ENCODE peak calls at places on chromosomes 13 and 19, in ten cellular contexts. T is activated CD8-positive, alpha-beta memory T cell treated with anti-CD3 and anti-CD28 coated beads for 1 hour; D is nephron progenitor cell; P is stimulated activated naive CD4-positive, alpha-beta T cell treated with Interleukin-2 at 50 U/mL for 16 hours; X is neural progenitor cell; U is GOT3; Y is mucosa of gallbladder; Z is Daoy; O is NCI-H1105 treated with DMSO at 0.1 percent for 48 hours; E is tibial nerve. L is an unnamed sample.

GRCh38 chr19:23505738-23506137 is 110.5 kb upstream of the ZNF91 start:
- DNase-seq in Z (no peak), D (no peak), X (no peak), O (no peak), Y (no peak), P (no peak), T (no peak), U (no peak), E (no peak), L (no peak)

GRCh38 chr13:41610426-41610825 is 153.1 kb downstream of the RGCC start:
- DNase-seq in X (no peak), D (no peak), E (no peak), P (no peak), U (no peak), T (no peak), Y (no peak), O (peak), Z (peak), L (no peak)

GRCh38 chr13:76937416-76937815 is 10.9 kb upstream of the ACOD1 start:
- DNase-seq in D (no peak), Y (no peak), E (no peak), T (no peak), X (no peak), O (no peak), Z (peak), P (no peak), U (no peak), L (no peak)

GRCh38 chr13:113151745-113152707 is 6.4 kb upstream of the PROZ start:
- DNase-seq in E (no peak), O (no peak), Y (no peak), T (no peak), X (no peak), P (no peak), Z (peak), D (no peak), U (no peak), L (no peak)

GRCh38 chr13:49399801-49400472 is 43.9 kb downstream of the CAB39L start:
- DNase-seq in U (no peak), X (no peak), P (no peak), Y (no peak), E (no peak), D (no peak), Z (no peak), O (no peak), T (no peak), L (no peak)

GRCh38 chr19:37995346-37995745 is 88.3 kb downstream of the SIPA1L3 start:
- DNase-seq in P (no peak), Y (no peak), E (no peak), U (no peak), Z (no peak), T (no peak), D (no peak), X (no peak), O (no peak), L (no peak)

GRCh38 chr13:86689901-86690300 is 890.7 kb upstream of the SLITRK6 start:
- DNase-seq in O (no peak), E (no peak), T (no peak), Z (no peak), D (no peak), X (no peak), Y (no peak), U (no peak), P (no peak), L (no peak)

GRCh38 chr13:56752630-56753029 is 388.1 kb upstream of the PRR20A start:
- DNase-seq in Y (no peak), X (peak), O (no peak), E (no peak), T (no peak), D (no peak), P (no peak), U (no peak), Z (no peak), L (no peak)

GRCh38 chr19:6417713-6418561 is 6.7 kb downstream of the KHSRP start:
- DNase-seq in X (peak), T (no peak), Y (no peak), E (no peak), D (peak), P (no peak), O (no peak), U (no peak), Z (peak), L (no peak)

GRCh38 chr13:74573654-74574053 is 439.4 kb upstream of the KLF12 start:
- DNase-seq in P (no peak), O (no peak), E (no peak), Y (no peak), X (peak), U (no peak), Z (peak), D (peak), T (no peak), L (no peak)

L was measured in memory B cell.